ENCODE peak calls at places on chromosomes 13 and 19, in eight cellular contexts. E, P, J, H, C, O, Z and L are unnamed samples. For H3K36me3, the result is how much of the 10 kb centered on the place peaks cover.

GRCh38 chr13:73708393-73708985 is 425.7 kb downstream of the KLF12 start:
- DNase-seq in Z (no peak), E (peak), O (peak), P (peak), J (peak), H (no peak), C (peak), L (no peak)

GRCh38 chr13:37208052-37208451 is 102.6 kb upstream of the CSNK1A1L start:
- DNase-seq in E (no peak), O (no peak), J (no peak), Z (no peak), P (no peak), C (no peak), H (no peak), L (no peak)

GRCh38 chr13:28324181-28324789 is 170.6 kb downstream of the FLT1 start:
- DNase-seq in J (peak), E (no peak), C (peak), Z (no peak), H (no peak), P (no peak), O (peak), L (no peak)

GRCh38 chr19:11446271-11446651 is 10.8 kb downstream of the PRKCSH start:
- DNase-seq in H (no peak), J (no peak), E (no peak), O (no peak), C (no peak), Z (no peak), P (no peak), L (no peak)

GRCh38 chr19:15812059-15812722 is 3.3 kb downstream of the OR10H1 start:
- DNase-seq in C (no peak), O (peak), H (no peak), J (peak), E (no peak), Z (no peak), P (no peak), L (no peak)

GRCh38 chr13:50366488-50367174 is 351.4 kb downstream of the KCNRG start:
- DNase-seq in Z (no peak), E (no peak), J (no peak), O (no peak), H (no peak), C (no peak), P (no peak), L (no peak)

GRCh38 chr13:48489003-48489402 is 43.9 kb downstream of the RCBTB2 start:
- DNase-seq in E (no peak), Z (no peak), C (no peak), H (no peak), P (no peak), J (no peak), O (no peak), L (no peak)

GRCh38 chr13:69997061-69997460 is 110.6 kb upstream of the ATXN8OS start:
- DNase-seq in P (no peak), J (no peak), Z (no peak), H (no peak), O (no peak), E (no peak), C (no peak), L (no peak)

GRCh38 chr19:3653081-3653795 is 26.6 kb upstream of the CACTIN start:
- DNase-seq in C (no peak), E (no peak), H (no peak), Z (peak), J (no peak), O (no peak), P (no peak), L (no peak)

GRCh38 chr13:31913459-31913858 is 118.1 kb upstream of the FRY start:
- DNase-seq in E (no peak), J (no peak), H (no peak), P (no peak), Z (no peak), C (no peak), O (no peak), L (no peak)

GRCh38 chr19:1026189-1027019 is at the start of gene CNN2:
- DNase-seq in C (peak), O (peak), H (peak), Z (peak), E (peak), P (peak), J (peak), L (peak)

GRCh38 chr13:80586356-80586755 is 245.4 kb upstream of the SPRY2 start:
- DNase-seq in H (no peak), C (no peak), Z (no peak), J (no peak), E (no peak), O (no peak), P (no peak), L (no peak)

GRCh38 chr13:42996584-42996983 is 4.5 kb upstream of the EPSTI1 start:
- DNase-seq in E (no peak), H (no peak), J (no peak), Z (no peak), P (no peak), C (peak), O (no peak), L (no peak)

GRCh38 chr13:26011996-26012688 is 39.7 kb downstream of the SHISA2 start:
- DNase-seq in C (no peak), Z (peak), J (no peak), H (no peak), O (no peak), E (no peak), P (no peak), L (no peak)

GRCh38 chr13:109900320-109900719 is 113.9 kb upstream of the IRS2 start:
- DNase-seq in E (no peak), J (no peak), O (no peak), Z (no peak), C (no peak), H (no peak), P (no peak), L (no peak)

GRCh38 chr13:74562381-74562780 is 428.2 kb upstream of the KLF12 start:
- DNase-seq in C (no peak), O (no peak), E (no peak), H (no peak), Z (no peak), J (no peak), P (no peak), L (no peak)

GRCh38 chr13:36344173-36344572 is 2.0 kb downstream of the SPART start:
- DNase-seq in H (no peak), P (no peak), J (no peak), E (peak), C (no peak), Z (no peak), O (peak), L (no peak)

GRCh38 chr19:45442927-45443461 is 19.3 kb upstream of the ERCC1 start:
- DNase-seq in H (peak), O (peak), P (peak), E (no peak), J (peak), C (no peak), Z (no peak), L (peak)

GRCh38 chr13:59771272-59771671 is 392.5 kb downstream of the DIAPH3 start:
- DNase-seq in J (no peak), O (no peak), C (peak), P (no peak), H (no peak), E (no peak), Z (no peak), L (no peak)

GRCh38 chr13:110107568-110108347 is 199.2 kb downstream of the COL4A1 start:
- DNase-seq in C (no peak), H (no peak), J (no peak), Z (no peak), P (no peak), E (no peak), O (no peak), L (no peak)

GRCh38 chr19:31956771-31957170 is 388.6 kb upstream of the ZNF507 start:
- DNase-seq in J (no peak), E (no peak), Z (no peak), C (no peak), O (no peak), P (no peak), H (no peak), L (no peak)

GRCh38 chr19:31957711-31958110 is 387.7 kb upstream of the ZNF507 start:
- DNase-seq in P (no peak), H (no peak), J (no peak), O (no peak), C (no peak), Z (no peak), E (no peak), L (no peak)

GRCh38 chr19:31955061-31955460 is 390.3 kb upstream of the ZNF507 start:
- DNase-seq in P (no peak), E (no peak), J (peak), Z (no peak), C (no peak), O (no peak), H (no peak), L (no peak)

GRCh38 chr19:31960474-31960873 is 384.9 kb upstream of the ZNF507 start:
- DNase-seq in Z (no peak), H (no peak), J (no peak), C (peak), P (no peak), E (no peak), O (no peak), L (no peak)

DNA sequence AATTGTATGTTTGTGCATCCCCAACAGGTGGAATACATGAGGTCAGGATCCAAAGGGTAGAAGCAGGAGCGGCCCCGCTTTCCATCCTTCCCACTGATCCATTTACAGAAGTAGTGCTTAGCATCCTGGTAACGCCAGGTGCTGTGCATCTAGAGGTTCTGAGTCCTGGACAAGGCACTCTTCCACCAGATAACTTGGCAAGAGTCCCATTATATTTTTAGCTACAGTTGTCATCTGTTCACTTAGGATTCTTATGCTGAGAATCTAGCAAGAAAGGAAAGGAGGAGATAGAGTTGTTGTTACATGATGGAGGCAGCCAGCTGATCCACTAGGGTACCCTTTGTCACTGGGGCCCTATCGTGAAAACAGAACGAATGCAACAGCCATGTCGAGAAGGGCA is 389.5 kb upstream of the ZNF507 start:
- DNase-seq in E (no peak), P (no peak), H (no peak), C (no peak), J (peak), O (no peak), Z (no peak), L (no peak)
- TF ChIP-seq EP300 in E (no peak), P (no peak), H (no peak), C (no peak), J (no peak), O (no peak), Z (no peak), L (no peak)

DNA sequence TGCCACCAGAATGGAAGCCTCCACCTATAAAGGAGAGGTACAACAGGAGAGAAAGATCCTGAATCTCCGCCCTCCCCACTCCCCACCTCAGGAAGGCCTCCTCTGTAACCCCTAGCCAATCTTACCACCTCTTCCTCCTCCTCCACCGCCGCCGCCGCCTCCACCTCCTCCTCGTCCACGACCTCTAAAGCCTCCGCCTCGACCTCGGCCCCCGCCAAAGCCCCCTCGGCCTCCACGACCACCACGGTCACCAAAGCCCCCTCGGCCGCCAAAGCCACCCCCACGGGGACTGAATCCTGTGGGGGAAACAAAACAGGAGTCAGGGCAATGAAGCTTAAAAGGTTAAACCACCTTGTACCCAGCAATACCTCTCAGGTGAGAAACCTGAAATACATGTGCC is 5.7 kb downstream of the FBL start:
- DNase-seq in Z (peak), C (no peak), J (no peak), P (no peak), E (no peak), O (no peak), H (no peak), L (no peak)
- H3K36me3 ChIP-seq in Z (under half), C (under half), J (half or more), P (half or more), E (under half), O (under half), H (under half), L (under half)

DNA sequence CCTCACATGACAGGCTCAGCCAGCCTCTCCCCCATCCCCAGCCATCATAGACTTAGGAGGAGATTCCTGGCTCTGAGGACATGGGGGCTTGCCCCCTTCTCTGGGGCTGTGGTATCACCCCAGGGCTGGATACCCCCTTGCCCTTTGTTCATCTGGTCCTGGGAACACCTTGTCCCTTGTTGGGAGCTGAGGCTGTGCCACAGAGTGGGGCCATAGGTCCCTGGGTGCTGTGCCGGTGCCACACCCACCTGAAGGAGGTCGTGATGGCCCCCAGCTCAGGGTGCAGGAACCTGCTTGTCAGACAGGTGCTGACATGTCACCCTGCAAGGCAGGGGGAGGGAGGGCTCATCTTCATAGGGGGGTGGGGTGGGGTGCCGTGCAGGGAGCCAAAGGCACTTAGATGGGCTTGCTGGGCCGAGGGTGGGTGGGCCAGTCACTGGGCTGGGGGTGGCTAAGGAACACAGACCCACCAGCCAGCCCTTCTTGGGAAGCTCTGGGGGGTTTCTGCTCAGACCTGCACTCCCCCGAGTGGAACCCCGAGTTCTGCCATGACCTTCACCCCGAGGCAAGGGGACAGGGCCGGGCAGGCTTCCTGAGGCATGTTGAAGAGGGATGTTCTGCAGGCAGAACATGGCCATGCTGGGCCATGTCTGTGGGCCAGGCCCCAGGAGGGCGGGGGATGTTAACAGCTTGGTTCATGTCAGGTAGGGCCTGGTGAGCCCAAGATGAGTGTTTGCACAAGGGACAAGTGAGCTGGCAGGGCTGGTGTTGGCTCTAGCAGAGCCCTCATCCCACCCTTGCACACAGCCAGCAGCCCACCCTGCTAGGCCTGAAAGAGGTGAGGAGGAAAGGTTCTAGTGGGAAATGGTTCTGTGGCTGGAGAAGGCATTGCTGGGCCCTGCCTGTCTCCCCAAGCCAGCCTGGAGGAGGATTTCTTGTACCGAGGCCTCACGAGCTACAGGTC is 28.0 kb downstream of the TSSK6 start:
- DNase-seq in Z (peak), P (no peak), O (no peak), H (peak), E (no peak), C (no peak), J (no peak), L (no peak)
- H3K27ac ChIP-seq in Z (peak), P (no peak), O (peak), H (no peak), E (no peak), C (peak), J (no peak), L (no peak)

GRCh38 chr19:19081642-19082151 is 17.9 kb downstream of the SLC25A42 start:
- DNase-seq in C (no peak), J (no peak), O (no peak), Z (no peak), H (no peak), P (no peak), E (no peak), L (no peak)

GRCh38 chr19:19078801-19079200 is 15.0 kb downstream of the SLC25A42 start:
- DNase-seq in Z (no peak), C (no peak), P (no peak), E (no peak), O (no peak), H (no peak), J (no peak), L (no peak)

GRCh38 chr19:19083413-19084178 is 19.8 kb downstream of the SLC25A42 start:
- DNase-seq in O (no peak), E (no peak), Z (no peak), H (no peak), C (no peak), J (no peak), P (no peak), L (no peak)

GRCh38 chr19:19077103-19077502 is 13.3 kb downstream of the SLC25A42 start:
- DNase-seq in E (no peak), O (no peak), P (no peak), C (no peak), Z (no peak), J (no peak), H (no peak), L (no peak)

DNA sequence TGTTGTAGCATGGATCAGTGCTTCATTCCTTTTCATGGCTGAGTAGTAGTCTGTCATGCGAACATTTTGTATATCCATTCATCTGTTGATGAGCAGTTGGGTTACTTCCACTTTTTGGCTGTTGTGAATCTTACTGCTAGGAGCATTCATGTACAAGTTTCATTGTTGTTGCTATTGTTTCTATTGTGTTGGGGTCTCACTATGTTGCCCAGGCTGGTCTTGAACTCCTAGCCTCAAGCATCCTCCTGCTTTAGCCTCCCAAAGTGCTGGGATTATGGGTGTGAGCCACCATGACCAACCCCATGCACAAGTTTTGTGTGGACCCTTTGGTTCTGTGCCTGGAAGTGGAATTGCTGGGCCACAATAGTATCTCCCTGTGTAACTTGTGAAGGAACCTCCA is 15.8 kb downstream of the SLC25A42 start:
- DNase-seq in H (no peak), J (no peak), Z (no peak), E (no peak), P (no peak), C (no peak), O (no peak), L (no peak)
- TF ChIP-seq EP300 in H (no peak), J (no peak), Z (no peak), E (no peak), P (no peak), C (no peak), O (no peak), L (no peak)